ENCODE peak calls at places on chromosomes 3 and 15, in four cellular contexts. K is lower lobe of right lung, G is gastrocnemius medialis, N is BJ. Y is an unnamed sample.

GRCh38 chr15:90035835-90036220 is 34.7 kb downstream of the ZNF710 start:
- DNase-seq in G (peak; percentile 30), N (no peak), K (peak; percentile 83), Y (no peak)

GRCh38 chr3:168284728-168285127 is 189.0 kb upstream of the GOLIM4 start:
- DNase-seq in N (no peak), G (no peak), K (no peak), Y (no peak)

GRCh38 chr3:66312039-66312438 is 91.2 kb downstream of the SLC25A26 start:
- DNase-seq in K (no peak), G (no peak), N (no peak), Y (no peak)

GRCh38 chr3:44554626-44555592 is at the start of gene ZKSCAN7:
- DNase-seq in N (peak; percentile 1), K (peak; percentile 75), G (peak; percentile 10), Y (no peak)

GRCh38 chr15:69021895-69022294 is 7.4 kb downstream of the NOX5 start:
- DNase-seq in K (no peak), G (no peak), N (no peak), Y (no peak)

GRCh38 chr3:15361494-15362214 is 29.3 kb upstream of the SH3BP5 start:
- DNase-seq in K (no peak), N (peak; percentile 67), G (no peak), Y (no peak)

GRCh38 chr3:156772588-156773206 is 53.5 kb upstream of the LEKR1 start:
- DNase-seq in K (no peak), N (no peak), G (no peak), Y (no peak)

GRCh38 chr3:48038971-48039481 is 22.8 kb upstream of the MAP4 start:
- DNase-seq in N (no peak), G (no peak), K (no peak), Y (no peak)

GRCh38 chr3:29275309-29275708 is 5.6 kb upstream of the RBMS3 start:
- DNase-seq in N (peak; percentile 44), G (peak; percentile 36), K (no peak), Y (no peak)

GRCh38 chr3:140176526-140176925 is 241.5 kb downstream of the CLSTN2 start:
- DNase-seq in K (no peak), G (no peak), N (no peak), Y (peak; percentile 4)

GRCh38 chr3:8110966-8111798 is 390.4 kb upstream of the LMCD1 start:
- DNase-seq in G (no peak), N (no peak), K (no peak), Y (peak; percentile 58)
- H3K4me3 ChIP-seq in G (no peak overlapping the region), N (no peak overlapping the region), K (no peak overlapping the region), Y (no peak overlapping the region)

GRCh38 chr3:186425788-186426730 is 64.0 kb upstream of the DGKG start:
- DNase-seq in N (peak; percentile 83), G (no peak), K (no peak), Y (peak; percentile 77)
- TF ChIP-seq CTCF in N (peak; percentile 61), G (no peak), K (peak; percentile 18), Y (peak; percentile 68)

GRCh38 chr15:96325579-96326331 is 4.7 kb upstream of the NR2F2 start:
- DNase-seq in G (no peak), K (no peak), N (no peak), Y (no peak)

GRCh38 chr15:96326551-96327154 is 3.8 kb upstream of the NR2F2 start:
- DNase-seq in K (peak; percentile 54), G (peak; percentile 53), N (no peak), Y (no peak)

GRCh38 chr15:96324192-96324895 is 6.2 kb upstream of the NR2F2 start:
- DNase-seq in G (no peak), K (no peak), N (no peak), Y (no peak)

GRCh38 chr15:96323250-96324162 is 7.0 kb upstream of the NR2F2 start:
- DNase-seq in N (no peak), G (no peak), K (peak; percentile 34), Y (no peak)

DNA sequence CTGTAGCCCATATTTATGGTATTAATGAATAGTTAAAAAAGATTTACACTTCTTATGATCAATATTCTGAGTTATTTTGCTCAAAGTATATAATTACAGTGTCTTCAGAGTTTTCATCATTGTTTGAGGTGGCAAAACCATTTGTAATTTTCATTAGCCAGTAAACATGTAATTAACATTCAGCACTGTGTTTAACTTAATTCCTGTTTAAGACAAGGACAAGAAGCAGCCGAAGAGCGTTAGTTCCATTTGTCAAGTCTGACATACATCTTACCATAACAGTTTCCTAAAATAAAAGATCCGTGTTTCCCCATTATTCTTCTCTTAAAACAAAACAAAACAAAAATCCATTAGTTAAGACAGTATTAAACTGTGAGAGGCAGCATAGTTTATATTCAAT is 5.6 kb upstream of the NR2F2 start:
- DNase-seq in N (no peak), K (no peak), G (no peak), Y (no peak)
- H3K4me3 ChIP-seq in N (peak overlapping the region; percentile 68), K (peak overlapping the region; percentile 68), G (peak overlapping the region; percentile 69), Y (peak overlapping the region; percentile 89)

GRCh38 chr15:60479711-60480110 is 769 bp upstream of the ICE2 start:
- DNase-seq in N (no peak), G (no peak), K (no peak), Y (no peak)

GRCh38 chr15:60477991-60478632 is 830 bp downstream of the ICE2 start:
- DNase-seq in G (no peak), N (no peak), K (no peak), Y (no peak)

GRCh38 chr15:60478633-60479360 is at the start of gene ICE2:
- DNase-seq in K (peak; percentile 99), N (peak; percentile 66), G (peak; percentile 93), Y (peak; percentile 86)

GRCh38 chr15:60480149-60480548 is 1.2 kb upstream of the ICE2 start:
- DNase-seq in K (no peak), G (no peak), N (no peak), Y (no peak)

GRCh38 chr15:60479361-60479684 is 381 bp upstream of the ICE2 start:
- DNase-seq in N (no peak), K (no peak), G (no peak), Y (no peak)
- TF ChIP-seq CTCF in N (no peak), K (no peak), G (no peak), Y (no peak)